ENCODE peak calls at places on chromosomes 5 and 9, in ten cellular contexts. Z is heart left ventricle, M is ascending aorta, E is K562, H is DND-41, I is H9, X is HCT116, F is endodermal cell, A is SK-N-SH, V is HepG2. Q is an unnamed sample.

GRCh38 chr5:124289641-124290201 is 456.7 kb downstream of the ZNF608 start:
- DNase-seq in Z (peak; percentile 35), M (no peak), E (no peak), H (peak; percentile 5), I (peak; percentile 90), X (peak; percentile 15), F (peak; percentile 86), A (no peak), V (peak; percentile 91), Q (no peak)

GRCh38 chr9:122180633-122181032 is 20.9 kb downstream of the MORN5 start:
- DNase-seq in Z (no peak), M (no peak), E (peak; percentile 79), H (no peak), I (no peak), X (peak; percentile 4), F (no peak), A (no peak), V (peak; percentile 60), Q (no peak)

GRCh38 chr5:64873441-64873840 is 104.7 kb downstream of the CWC27 start:
- DNase-seq in Z (no peak), M (no peak), E (no peak), H (no peak), I (no peak), X (no peak), F (no peak), A (no peak), V (no peak), Q (no peak)

GRCh38 chr9:113328045-113328782 is 11.9 kb downstream of the WDR31 start:
- DNase-seq in Z (no peak), M (no peak), E (no peak), H (no peak), I (no peak), X (no peak), F (no peak), A (no peak), V (no peak), Q (no peak)

GRCh38 chr5:170070556-170071412 is 34.9 kb upstream of the FOXI1 start:
- DNase-seq in Z (no peak), M (no peak), E (peak; percentile 66), H (peak; percentile 46), I (peak; percentile 69), X (peak; percentile 16), F (peak; percentile 89), A (peak; percentile 43), V (no peak), Q (no peak)

GRCh38 chr5:73121109-73121443 is 701 bp downstream of the TMEM171 start:
- DNase-seq in Z (no peak), M (no peak), E (no peak), H (no peak), I (no peak), X (no peak), F (no peak), A (no peak), V (no peak), Q (no peak)

GRCh38 chr5:11642398-11642797 is 261.8 kb downstream of the CTNND2 start:
- DNase-seq in Z (no peak), M (no peak), E (no peak), H (no peak), I (no peak), X (no peak), F (no peak), A (no peak), V (no peak), Q (no peak)

GRCh38 chr5:152532714-152533113 is 127.6 kb upstream of the NMUR2 start:
- DNase-seq in Z (no peak), M (no peak), E (peak; percentile 55), H (no peak), I (no peak), X (peak; percentile 42), F (no peak), A (peak; percentile 16), V (peak; percentile 33), Q (no peak)

GRCh38 chr9:118303216-118303615 is 599.0 kb downstream of the TLR4 start:
- DNase-seq in Z (no peak), M (no peak), E (no peak), H (no peak), I (no peak), X (no peak), F (no peak), A (no peak), V (no peak), Q (no peak)

GRCh38 chr5:179276838-179277395 is 68.3 kb downstream of the ADAMTS2 start:
- DNase-seq in Z (peak; percentile 25), M (no peak), E (no peak), H (no peak), I (no peak), X (no peak), F (no peak), A (peak; percentile 72), V (no peak), Q (peak; percentile 52)

GRCh38 chr5:7422719-7423118 is 26.8 kb downstream of the ADCY2 start:
- DNase-seq in Z (no peak), M (no peak), E (no peak), H (no peak), I (no peak), X (no peak), F (no peak), A (no peak), V (no peak), Q (no peak)

GRCh38 chr5:77630246-77631165 is 8.0 kb downstream of the OTP start:
- DNase-seq in Z (no peak), M (no peak), E (no peak), H (no peak), I (peak; percentile 83), X (peak; percentile 61), F (peak; percentile 90), A (peak; percentile 82), V (peak; percentile 33), Q (no peak)

GRCh38 chr5:133455681-133456080 is 156.7 kb downstream of the FSTL4 start:
- DNase-seq in Z (no peak), M (no peak), E (no peak), H (no peak), I (peak; percentile 12), X (no peak), F (no peak), A (no peak), V (no peak), Q (no peak)

GRCh38 chr9:76818271-76818670 is 54.0 kb downstream of the PCA3 start:
- DNase-seq in Z (peak; percentile 82), M (peak; percentile 82), E (peak; percentile 10), H (no peak), I (peak; percentile 49), X (peak; percentile 91), F (peak; percentile 71), A (no peak), V (peak; percentile 15), Q (peak; percentile 77)

GRCh38 chr5:116652196-116652729 is 77.6 kb upstream of the SEMA6A start:
- DNase-seq in Z (peak; percentile 77), M (no peak), E (no peak), H (no peak), I (peak; percentile 76), X (peak; percentile 79), F (peak; percentile 84), A (no peak), V (peak; percentile 97), Q (no peak)

GRCh38 chr5:116650964-116651363 is 76.3 kb upstream of the SEMA6A start:
- DNase-seq in Z (no peak), M (no peak), E (no peak), H (no peak), I (no peak), X (no peak), F (no peak), A (no peak), V (no peak), Q (no peak)

GRCh38 chr5:116651653-116652052 is 77.0 kb upstream of the SEMA6A start:
- DNase-seq in Z (no peak), M (no peak), E (no peak), H (no peak), I (no peak), X (no peak), F (no peak), A (no peak), V (no peak), Q (no peak)

GRCh38 chr5:116654890-116655289 is 80.3 kb upstream of the SEMA6A start:
- DNase-seq in Z (no peak), M (no peak), E (no peak), H (no peak), I (no peak), X (no peak), F (no peak), A (no peak), V (no peak), Q (no peak)

GRCh38 chr5:116652903-116653302 is 78.3 kb upstream of the SEMA6A start:
- DNase-seq in Z (no peak), M (no peak), E (no peak), H (no peak), I (no peak), X (no peak), F (no peak), A (no peak), V (peak; percentile 15), Q (no peak)
- H3K4me1 ChIP-seq in Z (peaks cover 16% of the 10 kb centered on the region), M (no peaks in the 10 kb centered on the region), E (no peaks in the 10 kb centered on the region), H (no peaks in the 10 kb centered on the region), I (peaks cover 20% of the 10 kb centered on the region), X (peaks cover 15% of the 10 kb centered on the region), F (peaks cover 4% of the 10 kb centered on the region), A (no peaks in the 10 kb centered on the region), V (peaks cover 28% of the 10 kb centered on the region), Q (no peaks in the 10 kb centered on the region)

DNA sequence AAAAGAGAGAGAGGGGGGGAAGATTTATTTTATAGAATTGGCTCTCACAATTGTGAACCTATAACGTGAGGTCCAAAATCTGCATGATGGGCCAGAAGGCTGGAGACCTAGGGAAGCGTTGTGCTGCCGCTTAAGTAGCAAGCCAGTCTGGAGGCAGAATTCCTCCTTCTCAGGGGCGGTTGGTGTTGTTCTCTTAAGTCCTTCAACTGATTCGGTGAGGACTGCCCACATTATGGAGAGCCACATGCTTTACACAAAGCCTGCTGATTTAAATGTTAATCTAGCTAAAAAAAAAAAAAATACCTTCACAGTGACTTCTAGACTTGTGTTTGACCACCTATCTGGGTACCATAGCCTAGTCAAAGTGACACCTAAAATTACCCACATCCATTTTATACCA is 64.2 kb upstream of the CKS2 start:
- DNase-seq in Z (no peak), M (no peak), E (no peak), H (no peak), I (no peak), X (no peak), F (no peak), A (no peak), V (no peak), Q (no peak)
- H3K4me1 ChIP-seq in Z (no peaks in the 10 kb centered on the region), M (no peaks in the 10 kb centered on the region), E (no peaks in the 10 kb centered on the region), H (no peaks in the 10 kb centered on the region), I (peaks cover 4% of the 10 kb centered on the region), X (peaks cover 3% of the 10 kb centered on the region), F (peaks cover 3% of the 10 kb centered on the region), A (no peaks in the 10 kb centered on the region), V (no peaks in the 10 kb centered on the region), Q (no peaks in the 10 kb centered on the region)

GRCh38 chr5:173789031-173789920 is 98.9 kb upstream of the CPEB4 start:
- DNase-seq in Z (no peak), M (no peak), E (no peak), H (no peak), I (no peak), X (peak; percentile 41), F (no peak), A (no peak), V (peak; percentile 79), Q (no peak)
- H3K4me1 ChIP-seq in Z (peaks cover 4% of the 10 kb centered on the region), M (no peaks in the 10 kb centered on the region), E (peaks cover 24% of the 10 kb centered on the region), H (no peaks in the 10 kb centered on the region), I (no peaks in the 10 kb centered on the region), X (peaks cover 36% of the 10 kb centered on the region), F (no peaks in the 10 kb centered on the region), A (peaks cover 2% of the 10 kb centered on the region), V (peaks cover 68% of the 10 kb centered on the region), Q (no peaks in the 10 kb centered on the region)

DNA sequence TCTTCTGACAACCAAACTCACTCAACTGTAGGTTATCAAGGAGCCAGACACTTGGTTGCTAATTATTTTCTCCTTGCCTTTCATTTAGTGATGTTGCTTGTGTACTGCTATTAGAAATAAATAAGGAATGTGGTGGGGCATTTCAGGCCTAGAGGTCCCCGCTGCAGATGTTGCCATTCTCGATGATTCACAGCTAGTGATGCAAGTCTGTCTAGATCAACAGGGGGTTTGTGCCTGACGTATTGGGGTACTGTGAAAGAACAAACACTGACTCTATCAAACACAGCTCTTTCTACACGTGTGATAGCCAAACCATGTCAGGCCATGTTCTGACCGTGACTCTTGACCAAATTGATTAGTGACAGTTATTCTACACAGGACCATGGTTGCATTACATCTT is 144.7 kb downstream of the OSTF1 start:
- DNase-seq in Z (no peak), M (no peak), E (no peak), H (no peak), I (no peak), X (no peak), F (no peak), A (no peak), V (no peak), Q (no peak)
- H3K4me1 ChIP-seq in Z (no peaks in the 10 kb centered on the region), M (peaks cover 17% of the 10 kb centered on the region), E (no peaks in the 10 kb centered on the region), H (no peaks in the 10 kb centered on the region), I (no peaks in the 10 kb centered on the region), X (peaks cover 17% of the 10 kb centered on the region), F (no peaks in the 10 kb centered on the region), A (no peaks in the 10 kb centered on the region), V (peaks cover 24% of the 10 kb centered on the region), Q (peaks cover 2% of the 10 kb centered on the region)

Q was measured in ovary.